ENCODE peak calls at places on chromosome 10, in five cellular contexts. Z, R, W, A and J are unnamed samples.
A peak's percentile ranks its signal among the peaks of the same experiment; 100 is the strongest.

GRCh38 chr10:29163746-29164145 is 125.1 kb upstream of the LYZL1 start:
- DNase-seq in Z (no peak), R (no peak), W (peak; percentile 78), A (no peak), J (peak; percentile 79)

GRCh38 chr10:49679480-49679893 is at the start of gene C10orf53:
- DNase-seq in Z (peak; percentile 83), R (peak; percentile 77), W (peak; percentile 16), A (peak; percentile 88), J (peak; percentile 22)

GRCh38 chr10:69449841-69450240 is 1.4 kb upstream of the TSPAN15 start:
- DNase-seq in Z (peak; percentile 66), R (peak; percentile 59), W (peak; percentile 13), A (peak; percentile 90), J (peak; percentile 85)

GRCh38 chr10:90087197-90088007 is 386.0 kb downstream of the KIF20B start:
- DNase-seq in Z (no peak), R (no peak), W (peak; percentile 7), A (peak; percentile 57), J (peak; percentile 73)

GRCh38 chr10:43196131-43196980 is 58.1 kb downstream of the CSGALNACT2 start:
- DNase-seq in Z (no peak), R (no peak), W (no peak), A (no peak), J (no peak)

GRCh38 chr10:129099486-129099885 is 367.6 kb upstream of the MGMT start:
- DNase-seq in Z (no peak), R (no peak), W (no peak), A (no peak), J (no peak)

GRCh38 chr10:31757831-31758230 is 170.8 kb downstream of the ARHGAP12 start:
- DNase-seq in Z (no peak), R (peak; percentile 51), W (no peak), A (no peak), J (no peak)

GRCh38 chr10:28429573-28430216 is 103.2 kb upstream of the WAC start:
- DNase-seq in Z (peak; percentile 33), R (no peak), W (peak; percentile 3), A (peak; percentile 47), J (peak; percentile 3)

GRCh38 chr10:91579351-91579985 is 53.4 kb downstream of the PPP1R3C start:
- DNase-seq in Z (no peak), R (no peak), W (peak; percentile 63), A (no peak), J (no peak)

GRCh38 chr10:90862908-90863514 is 5.2 kb upstream of the HTR7 start:
- DNase-seq in Z (no peak), R (no peak), W (peak; percentile 47), A (peak; percentile 35), J (peak; percentile 50)

GRCh38 chr10:25753776-25754175 is 180.3 kb upstream of the MYO3A start:
- DNase-seq in Z (no peak), R (no peak), W (no peak), A (peak; percentile 82), J (peak; percentile 48)

GRCh38 chr10:44907576-44907975 is 3.6 kb upstream of the TMEM72 start:
- DNase-seq in Z (no peak), R (no peak), W (no peak), A (no peak), J (no peak)

GRCh38 chr10:88194041-88194887 is 330.8 kb downstream of the PTEN start:
- DNase-seq in Z (no peak), R (no peak), W (peak; percentile 31), A (peak; percentile 40), J (no peak)

GRCh38 chr10:8615118-8615517 is 560.6 kb downstream of the GATA3 start:
- DNase-seq in Z (no peak), R (no peak), W (no peak), A (peak; percentile 51), J (no peak)

GRCh38 chr10:122344741-122345258 is 29.7 kb upstream of the PLEKHA1 start:
- DNase-seq in Z (no peak), R (no peak), W (peak; percentile 16), A (no peak), J (peak; percentile 70)

GRCh38 chr10:119517235-119518141 is 25.0 kb downstream of the RGS10 start:
- DNase-seq in Z (no peak), R (no peak), W (peak; percentile 63), A (no peak), J (peak; percentile 86)

GRCh38 chr10:118458957-118459641 is 117.0 kb upstream of the FAM204A start:
- DNase-seq in Z (no peak), R (no peak), W (no peak), A (no peak), J (no peak)

GRCh38 chr10:102657984-102658724 is 13.9 kb downstream of the TRIM8 start:
- DNase-seq in Z (no peak), R (no peak), W (peak; percentile 51), A (no peak), J (no peak)

GRCh38 chr10:126059101-126059826 is 162.9 kb downstream of the FANK1 start:
- DNase-seq in Z (no peak), R (no peak), W (peak; percentile 93), A (no peak), J (peak; percentile 92)

DNA sequence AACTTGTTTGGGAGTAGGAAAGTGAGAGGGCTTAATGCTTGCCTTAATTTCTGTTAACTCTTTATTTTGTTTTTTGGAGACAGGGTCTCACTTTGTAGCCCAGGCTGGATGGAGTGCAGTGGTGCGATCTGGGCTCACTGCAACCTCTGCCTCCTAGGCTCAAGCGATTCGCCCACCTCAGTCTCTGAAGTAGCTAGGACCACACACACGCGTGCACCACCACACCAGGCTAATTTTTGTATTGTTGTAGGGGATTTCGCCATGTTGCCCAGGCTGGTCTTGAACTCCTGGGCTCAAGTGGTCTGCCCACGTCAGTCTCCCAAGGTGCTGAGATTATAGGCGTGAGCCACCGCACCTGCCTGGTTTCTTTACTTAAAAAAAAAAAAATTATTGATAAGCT is 1.9 kb downstream of the PPP2R2D start:
- DNase-seq in Z (no peak), R (no peak), W (no peak), A (no peak), J (no peak)
- H3K4ac ChIP-seq in Z (no peak overlapping the region), R (no peak overlapping the region), W (no peak overlapping the region), A (no peak overlapping the region), J (no peak overlapping the region)

DNA sequence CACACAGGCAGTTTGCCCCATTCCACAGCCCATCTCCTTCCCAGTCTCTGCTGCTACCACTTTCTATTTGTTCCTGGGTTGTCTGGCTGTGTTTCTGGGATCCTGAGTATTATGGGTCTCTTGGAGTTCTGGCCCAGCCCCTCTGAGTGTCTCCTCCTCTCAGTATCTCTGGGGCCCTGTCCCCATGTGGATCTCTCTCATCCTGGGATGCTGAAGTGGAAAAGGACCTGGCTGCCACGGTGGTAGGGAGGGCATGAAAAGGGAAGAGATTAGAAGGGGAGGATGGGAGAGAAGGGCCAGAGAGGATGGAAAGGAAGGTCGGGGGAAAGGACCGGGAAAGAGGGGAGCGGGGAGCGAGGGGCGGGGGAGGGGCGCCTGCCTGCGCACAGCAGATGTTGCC is 54.5 kb upstream of the LBX1 start:
- DNase-seq in Z (no peak), R (no peak), W (no peak), A (no peak), J (no peak)
- H3K4me3 ChIP-seq in Z (peak overlapping the region; percentile 71), R (no peak overlapping the region), W (no peak overlapping the region), A (no peak overlapping the region), J (no peak overlapping the region)

DNA sequence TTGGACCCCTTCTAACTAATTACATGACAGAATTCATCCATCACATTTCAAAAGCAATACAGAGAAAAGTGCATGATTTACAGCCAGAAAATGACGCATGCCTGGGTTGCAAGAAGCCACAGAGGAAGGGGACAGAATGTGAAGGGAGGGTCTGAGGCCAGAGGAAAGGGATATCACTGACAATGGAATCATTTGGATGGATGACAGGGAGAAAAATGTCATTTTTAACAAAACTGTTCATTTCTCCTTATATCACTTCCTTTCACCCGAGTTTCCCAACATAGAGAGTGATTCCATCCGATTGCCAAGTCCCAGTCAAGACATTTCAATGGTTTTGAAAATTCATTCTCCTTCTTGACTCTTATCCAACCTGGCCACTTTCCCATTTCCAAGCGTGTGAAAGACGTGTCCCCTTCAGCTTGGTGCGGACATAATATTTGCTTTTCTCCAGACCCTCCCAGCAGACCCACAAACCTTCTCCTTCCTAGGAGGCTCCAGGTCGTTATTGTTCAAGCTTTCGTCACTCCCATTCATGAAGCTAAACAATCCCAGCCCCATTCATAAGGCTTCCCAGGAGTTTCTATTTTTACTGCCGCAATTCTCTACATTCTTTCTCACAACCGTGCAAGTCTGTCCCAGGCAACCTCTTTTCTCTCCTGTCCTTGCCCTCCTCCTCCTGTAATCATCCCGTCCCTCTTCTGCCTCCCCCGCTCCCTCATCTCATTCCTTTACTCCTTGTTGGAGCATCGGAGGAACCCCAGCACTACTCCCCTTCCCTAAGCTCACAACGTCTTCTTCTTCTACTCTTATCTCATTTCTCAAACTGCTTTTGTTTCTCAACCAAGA is 301.3 kb upstream of the KLF6 start:
- DNase-seq in Z (no peak), R (peak; percentile 6), W (no peak), A (no peak), J (no peak)
- H3K23ac ChIP-seq in Z (no peak overlapping the region), R (no peak overlapping the region), W (no peak overlapping the region), A (no peak overlapping the region), J (no peak overlapping the region)

GRCh38 chr10:100528885-100529472 is 692 bp downstream of the NDUFB8 start:
- DNase-seq in Z (no peak), R (no peak), W (no peak), A (peak; percentile 14), J (peak; percentile 24)
- H3K4ac ChIP-seq in Z (no peak overlapping the region), R (no peak overlapping the region), W (peak overlapping the region; percentile 93), A (no peak overlapping the region), J (peak overlapping the region; percentile 97)

GRCh38 chr10:71970869-71971268 is 6.7 kb downstream of the CHST3 start:
- DNase-seq in Z (no peak), R (no peak), W (no peak), A (no peak), J (no peak)
- H3K4me3 ChIP-seq in Z (no peak overlapping the region), R (no peak overlapping the region), W (no peak overlapping the region), A (no peak overlapping the region), J (peak overlapping the region; percentile 29)

GRCh38 chr10:73117976-73118743 is 7.9 kb downstream of the NUDT13 start:
- DNase-seq in Z (no peak), R (no peak), W (peak; percentile 67), A (peak; percentile 4), J (peak; percentile 67)
- H3K23ac ChIP-seq in Z (no peak overlapping the region), R (no peak overlapping the region), W (no peak overlapping the region), A (no peak overlapping the region), J (no peak overlapping the region)

GRCh38 chr10:84139126-84140035 is at the start of gene GHITM:
- DNase-seq in Z (peak; percentile 100), R (peak; percentile 97), W (peak; percentile 98), A (peak; percentile 99), J (peak; percentile 99)
- H3K4ac ChIP-seq in Z (no peak within 1 kb of the TSS), R (no peak within 1 kb of the TSS), W (peak within 1 kb of the TSS; percentile 75), A (no peak within 1 kb of the TSS), J (peak within 1 kb of the TSS; percentile 10)